ENCODE peak calls at places on chromosomes 4 and X, in five cellular contexts. K is colonic mucosa; L is HL-60; W is cardiac muscle cell; P is CD4-positive, alpha-beta T cell. C is an unnamed sample.

GRCh38 chr4:105116616-105117319 is 29.9 kb upstream of the TET2 start:
- DNase-seq in W (peak), K (no peak), P (no peak), L (peak), C (no peak)

GRCh38 chrX:76148753-76149152 is 24.1 kb upstream of the PBDC1 start:
- DNase-seq in K (peak), P (peak), L (peak), W (peak), C (peak)

GRCh38 chr4:38075370-38076152 is 115.4 kb downstream of the PTTG2 start:
- DNase-seq in P (no peak), K (peak), W (no peak), L (peak), C (no peak)

GRCh38 chr4:87506974-87507701 is 22.0 kb downstream of the SPARCL1 start:
- DNase-seq in K (no peak), L (no peak), P (no peak), W (no peak), C (no peak)

GRCh38 chr4:137707221-137707620 is 174.9 kb upstream of the PCDH18 start:
- DNase-seq in K (no peak), P (no peak), L (no peak), W (no peak), C (no peak)

GRCh38 chr4:177728361-177729152 is 286.3 kb upstream of the AGA start:
- DNase-seq in W (no peak), L (no peak), P (no peak), K (peak), C (peak)

GRCh38 chrX:96721398-96721797 is 36.8 kb downstream of the DIAPH2 start:
- DNase-seq in P (no peak), L (no peak), W (no peak), K (no peak), C (no peak)

GRCh38 chrX:374566-374965 is 12.1 kb downstream of the PPP2R3B start:
- DNase-seq in K (no peak), W (no peak), L (no peak), P (no peak), C (peak)

GRCh38 chr4:154049457-154050181 is 260.7 kb upstream of the SFRP2 start:
- DNase-seq in P (no peak), K (no peak), W (peak), L (no peak), C (peak)

GRCh38 chrX:135984220-135984619 is 1.0 kb upstream of the SLC9A6 start:
- DNase-seq in L (no peak), K (no peak), P (no peak), W (no peak), C (no peak)
- H3K27ac ChIP-seq in L (peak), K (no peak), P (no peak), W (no peak), C (no peak)

GRCh38 chr4:1990676-1991075 is 18.1 kb downstream of the NELFA start:
- DNase-seq in K (no peak), L (no peak), P (no peak), W (no peak), C (no peak)
- H3K27ac ChIP-seq in K (no peak), L (no peak), P (no peak), W (no peak), C (no peak)

GRCh38 chr4:151304226-151304625 is 21.2 kb downstream of the SH3D19 start:
- DNase-seq in K (no peak), P (no peak), L (no peak), W (no peak), C (no peak)
- H3K27ac ChIP-seq in K (no peak), P (no peak), L (no peak), W (peak), C (no peak)

GRCh38 chr4:77002321-77002720 is 52.8 kb downstream of the SEPTIN11 start:
- DNase-seq in W (peak), P (no peak), K (no peak), L (no peak), C (no peak)
- H3K27ac ChIP-seq in W (peak), P (no peak), K (no peak), L (no peak), C (peak)

DNA sequence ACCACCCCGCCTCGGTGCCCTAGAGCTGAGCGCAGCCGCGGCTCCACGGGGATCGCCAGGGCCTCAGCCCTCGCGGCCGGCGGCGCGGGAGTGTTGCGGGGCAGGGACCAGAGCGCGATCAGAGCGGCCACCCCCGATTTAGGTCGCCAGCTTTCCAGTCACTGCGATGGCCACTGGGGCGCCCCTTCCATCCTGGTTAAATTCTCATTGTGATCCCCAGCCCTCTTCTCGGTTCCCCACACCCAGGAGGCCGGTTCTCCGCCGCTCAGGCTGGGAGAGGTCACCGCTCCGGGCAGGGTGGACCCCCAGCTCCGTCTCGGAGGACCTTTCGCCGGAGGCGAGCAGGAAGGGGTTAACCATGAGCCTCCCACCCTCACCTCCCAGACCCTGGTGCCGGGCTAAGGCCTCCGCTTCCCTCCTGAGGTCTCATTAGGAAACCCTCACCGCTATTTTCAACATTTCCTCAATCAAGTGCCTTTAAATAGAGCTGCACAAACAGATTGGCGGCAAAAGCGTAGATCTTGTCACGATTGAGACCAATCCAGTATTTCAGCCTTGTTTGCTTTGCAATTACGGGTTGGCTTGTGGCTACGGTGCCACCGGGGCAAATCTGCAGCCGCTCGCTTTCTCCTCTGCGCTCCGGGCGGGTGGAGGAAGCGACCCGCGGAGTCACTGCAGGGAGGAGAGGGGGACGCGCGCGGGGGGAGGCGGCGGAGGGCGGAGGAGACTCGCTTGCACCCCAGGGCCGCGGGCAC is 8.3 kb upstream of the HAND2 start:
- DNase-seq in K (no peak), P (no peak), W (peak), L (peak), C (no peak)
- H3K27ac ChIP-seq in K (peak), P (no peak), W (peak), L (peak), C (no peak)

GRCh38 chr4:3386486-3386885 is 55.3 kb upstream of the HGFAC start:
- DNase-seq in K (no peak), W (no peak), P (no peak), L (no peak), C (no peak)
- H3K27ac ChIP-seq in K (no peak), W (no peak), P (no peak), L (no peak), C (no peak)

C was measured in SJCRH30.